ENCODE peak calls at places on chromosomes 2 and 18, in nine cellular contexts. E is activated T-cell treated with anti-CD3 and anti-CD28 coated beads for 1 hour; Y is left ventricle myocardium superior; G is NCI-H748 treated with DMSO at 0.1 percent for 48 hours; H is ACHN; L is fibroblast of lung; R is NCI-H1436; U is activated gamma-delta T cell treated with anti-CD3 and anti-CD28 coated beads, Interleukin-2, amount 50 U/mL, for 16 hours; M is heart right ventricle. A is an unnamed sample.
A peak's percentile ranks its signal among the peaks of the same experiment; 100 is the strongest.

GRCh38 chr2:200340527-200341224 is 34.2 kb downstream of the SPATS2L start:
- DNase-seq in R (no peak), H (no peak), E (no peak), M (no peak), U (no peak), L (peak; percentile 75), Y (no peak), G (no peak), A (no peak)

GRCh38 chr18:23935804-23936203 is 78.8 kb upstream of the TTC39C start:
- DNase-seq in Y (no peak), M (no peak), R (no peak), U (no peak), G (no peak), H (no peak), L (no peak), E (no peak), A (no peak)

GRCh38 chr2:37652199-37652640 is 19.2 kb downstream of the CDC42EP3 start:
- DNase-seq in G (no peak), Y (no peak), E (no peak), L (peak; percentile 97), U (no peak), H (peak; percentile 92), M (no peak), R (no peak), A (no peak)

GRCh38 chr2:167332358-167332757 is 444.1 kb downstream of the XIRP2 start:
- DNase-seq in H (no peak), M (no peak), L (no peak), U (no peak), R (no peak), E (no peak), Y (no peak), G (no peak), A (no peak)

GRCh38 chr2:200314976-200315567 is 8.6 kb downstream of the SPATS2L start:
- DNase-seq in L (peak; percentile 80), E (no peak), G (no peak), R (no peak), H (no peak), M (no peak), U (no peak), Y (no peak), A (no peak)

GRCh38 chr2:3169106-3169870 is 208.3 kb downstream of the EIPR1 start:
- DNase-seq in G (no peak), U (no peak), M (no peak), E (no peak), L (peak; percentile 67), Y (no peak), H (no peak), R (no peak), A (peak; percentile 16)

GRCh38 chr2:147568109-147568508 is 276.7 kb upstream of the ACVR2A start:
- DNase-seq in M (no peak), E (no peak), Y (no peak), G (no peak), L (no peak), R (no peak), H (no peak), U (no peak), A (no peak)

GRCh38 chr2:149221898-149222297 is 108.5 kb upstream of the LYPD6 start:
- DNase-seq in E (no peak), R (no peak), G (no peak), Y (no peak), L (no peak), M (no peak), U (no peak), H (no peak), A (no peak)

GRCh38 chr2:16625201-16625729 is 40.4 kb downstream of the CYRIA start:
- DNase-seq in E (no peak), Y (no peak), M (no peak), H (peak; percentile 42), L (no peak), G (no peak), U (no peak), R (no peak), A (no peak)

GRCh38 chr2:183125659-183126341 is 1.6 kb downstream of the NUP35 start:
- DNase-seq in M (no peak), H (no peak), L (no peak), E (no peak), U (no peak), Y (no peak), G (no peak), R (no peak), A (no peak)

GRCh38 chr2:227324671-227325055 is 388 bp upstream of the MFF start:
- DNase-seq in R (no peak), U (no peak), G (peak; percentile 17), M (no peak), L (no peak), H (no peak), E (no peak), Y (no peak), A (no peak)

GRCh38 chr2:183868153-183868552 is 730.2 kb upstream of the ZNF804A start:
- DNase-seq in M (no peak), R (no peak), L (peak; percentile 6), E (no peak), G (no peak), H (no peak), U (no peak), Y (no peak), A (no peak)

GRCh38 chr2:111032721-111033532 is 87.8 kb upstream of the BCL2L11 start:
- DNase-seq in L (peak; percentile 13), E (no peak), M (no peak), Y (no peak), G (no peak), H (peak; percentile 47), R (no peak), U (no peak), A (no peak)

GRCh38 chr18:79848579-79849327 is 51.0 kb downstream of the KCNG2 start:
- DNase-seq in G (no peak), L (no peak), R (no peak), Y (no peak), E (no peak), U (no peak), H (no peak), M (no peak), A (no peak)

A was measured in left cardiac atrium.